ENCODE peak calls at places on chromosomes 3 and 15, in eight cellular contexts. M is nephron progenitor cell, B is RWPE1, S is WTC11, O is bronchial epithelial cell, N is epithelial cell of esophagus, Q is astrocyte, G is PC-3. P is an unnamed sample.

GRCh38 chr3:171976526-171976925 is 62.9 kb upstream of the FNDC3B start:
- DNase-seq in G (peak; percentile 41), S (no peak), O (no peak), Q (peak; percentile 43), B (no peak), N (no peak), M (no peak), P (no peak)

GRCh38 chr3:25532763-25533162 is 104.7 kb downstream of the RARB start:
- DNase-seq in Q (no peak), G (peak; percentile 72), S (peak; percentile 60), M (peak; percentile 12), B (no peak), O (peak; percentile 8), N (peak; percentile 8), P (no peak)

GRCh38 chr15:68203486-68203885 is 1.6 kb downstream of the CALML4 start:
- DNase-seq in M (no peak), S (no peak), Q (no peak), O (no peak), G (no peak), N (no peak), B (no peak), P (no peak)

GRCh38 chr3:10213156-10213792 is 35.0 kb upstream of the TATDN2 start:
- DNase-seq in Q (peak; percentile 46), B (no peak), G (no peak), O (no peak), S (no peak), N (no peak), M (no peak), P (no peak)

GRCh38 chr3:124401841-124402240 is 328.4 kb upstream of the UMPS start:
- DNase-seq in G (no peak), S (no peak), O (no peak), Q (peak; percentile 54), N (no peak), M (no peak), B (no peak), P (no peak)

GRCh38 chr15:80384442-80384841 is 19.7 kb upstream of the ARNT2 start:
- DNase-seq in S (no peak), N (no peak), O (no peak), Q (no peak), B (no peak), G (no peak), M (no peak), P (no peak)

GRCh38 chr3:53180305-53181023 is 19.5 kb downstream of the PRKCD start:
- DNase-seq in G (no peak), S (no peak), O (no peak), Q (no peak), M (no peak), N (no peak), B (no peak), P (no peak)

GRCh38 chr3:76698136-76698535 is 341.8 kb upstream of the ROBO2 start:
- DNase-seq in S (no peak), N (no peak), M (no peak), O (no peak), Q (no peak), G (no peak), B (no peak), P (no peak)

GRCh38 chr3:32644380-32644779 is 40.6 kb upstream of the CNOT10 start:
- DNase-seq in G (no peak), N (no peak), S (no peak), M (no peak), Q (no peak), O (no peak), B (no peak), P (no peak)

GRCh38 chr15:90901799-90902655 is 1.1 kb upstream of the MAN2A2 start:
- DNase-seq in O (peak; percentile 66), G (peak; percentile 83), N (peak; percentile 86), B (peak; percentile 94), S (peak; percentile 78), Q (peak; percentile 62), M (peak; percentile 76), P (peak; percentile 47)

GRCh38 chr3:185639632-185640206 is 53.6 kb downstream of the SENP2 start:
- DNase-seq in O (no peak), S (no peak), M (no peak), N (no peak), Q (no peak), G (no peak), B (no peak), P (no peak)

GRCh38 chr3:59498995-59499394 is 449.2 kb upstream of the CFAP20DC start:
- DNase-seq in N (no peak), Q (no peak), B (no peak), M (no peak), G (no peak), O (no peak), S (no peak), P (no peak)

GRCh38 chr3:59496250-59496649 is 446.4 kb upstream of the CFAP20DC start:
- DNase-seq in B (no peak), Q (no peak), N (no peak), G (no peak), M (no peak), S (no peak), O (no peak), P (no peak)

GRCh38 chr3:59502806-59503205 is 453.0 kb upstream of the CFAP20DC start:
- DNase-seq in S (no peak), G (peak; percentile 78), N (peak; percentile 92), B (peak; percentile 57), M (no peak), Q (peak; percentile 90), O (peak; percentile 93), P (peak; percentile 39)

GRCh38 chr3:59503441-59503840 is 453.6 kb upstream of the CFAP20DC start:
- DNase-seq in M (no peak), Q (no peak), B (no peak), G (no peak), O (no peak), N (no peak), S (no peak), P (no peak)

DNA sequence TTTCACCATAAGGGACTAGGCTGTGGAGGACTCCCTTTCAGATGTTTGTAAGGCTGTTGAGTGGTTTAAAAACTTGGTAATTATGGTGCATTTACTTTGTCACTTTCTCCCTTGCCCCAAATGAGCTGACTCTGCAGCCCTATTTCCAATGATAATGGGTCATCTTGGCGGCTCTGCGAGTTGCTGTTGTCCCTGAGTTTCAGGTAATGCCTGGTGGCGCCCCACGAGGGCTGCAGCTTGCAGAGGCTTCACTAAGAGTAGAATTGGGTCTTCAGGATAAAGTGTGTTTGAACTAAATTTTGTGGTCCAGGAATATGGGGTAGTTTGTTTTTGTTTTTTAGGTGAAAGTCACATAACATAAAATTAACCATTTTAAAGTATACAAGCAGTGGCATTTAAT is 450.1 kb upstream of the CFAP20DC start:
- DNase-seq in G (no peak), N (no peak), S (peak; percentile 20), M (no peak), B (no peak), Q (no peak), O (no peak), P (no peak)
- TF ChIP-seq CTCF in G (no peak), N (no peak), S (no peak), M (no peak), B (no peak), Q (no peak), O (no peak), P (no peak)

GRCh38 chr3:192494176-192494575 is 233.2 kb downstream of the FGF12 start:
- DNase-seq in B (no peak), Q (no peak), S (no peak), G (peak; percentile 27), O (peak; percentile 54), M (no peak), N (peak; percentile 27), P (no peak)

GRCh38 chr3:192489579-192489978 is 237.8 kb downstream of the FGF12 start:
- DNase-seq in M (no peak), G (no peak), S (no peak), N (no peak), Q (no peak), B (no peak), O (no peak), P (no peak)

GRCh38 chr3:192487032-192487431 is 240.3 kb downstream of the FGF12 start:
- DNase-seq in S (no peak), N (no peak), O (no peak), B (no peak), M (no peak), Q (no peak), G (no peak), P (no peak)

DNA sequence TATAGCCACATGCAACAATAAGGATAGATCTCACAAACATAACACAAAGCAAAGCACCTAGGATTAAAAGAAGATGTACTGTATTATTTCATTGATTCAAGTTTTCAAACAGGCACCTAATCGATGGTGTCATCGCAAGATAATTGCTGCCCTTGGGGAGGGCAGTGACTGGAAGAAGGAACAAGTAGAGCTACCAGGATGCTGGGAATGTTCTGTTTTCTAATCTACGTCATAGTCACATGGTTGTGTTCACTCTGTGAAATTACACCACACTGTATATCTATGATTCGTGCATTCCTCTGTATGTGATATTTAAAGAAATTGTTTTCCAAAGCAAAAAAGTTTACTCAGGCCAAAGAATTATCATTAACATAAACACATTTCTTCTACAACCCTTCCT is 236.6 kb downstream of the FGF12 start:
- DNase-seq in M (no peak), N (no peak), G (no peak), S (no peak), Q (no peak), B (no peak), O (peak; percentile 7), P (no peak)
- TF ChIP-seq CTCF in M (no peak), N (no peak), G (no peak), S (no peak), Q (no peak), B (no peak), O (no peak), P (no peak)

DNA sequence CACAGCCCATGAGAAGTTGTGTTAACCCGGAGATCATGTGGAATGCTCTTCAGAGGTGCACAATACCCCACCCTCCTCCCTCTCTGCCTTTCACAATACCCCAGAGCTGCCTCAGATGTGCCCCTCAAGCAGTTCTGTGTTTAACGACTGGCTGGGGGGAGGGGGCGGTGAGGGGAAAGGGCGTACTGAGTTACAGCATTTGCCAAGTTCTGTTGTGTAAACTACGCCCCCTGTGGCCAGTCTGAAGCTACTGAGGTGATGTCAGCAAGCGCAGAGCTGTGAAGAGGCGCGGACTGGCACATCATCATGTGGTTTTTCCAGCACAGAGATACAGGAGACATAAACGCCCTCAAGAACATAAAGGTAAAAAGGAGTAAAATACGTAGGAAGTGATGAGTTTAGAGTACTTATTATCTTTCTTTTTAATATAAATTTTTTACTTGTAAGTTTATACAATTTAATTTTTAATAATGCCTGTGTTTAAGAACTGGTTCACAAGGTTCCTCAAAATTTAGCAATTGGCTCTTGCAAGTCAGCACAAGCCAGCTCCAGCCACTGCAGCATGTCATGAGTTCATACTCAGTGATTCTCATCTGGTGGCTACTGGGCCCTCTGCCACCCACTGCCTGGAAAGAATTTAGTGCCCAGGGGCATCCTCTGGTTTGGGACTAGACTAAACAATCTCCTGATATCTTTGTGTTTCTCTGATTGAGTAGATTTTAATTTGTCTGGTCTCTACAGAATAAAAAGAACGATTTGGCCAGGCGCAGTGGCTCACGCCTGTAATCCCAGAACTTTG is 1.7 kb downstream of the EPB42 start:
- DNase-seq in G (peak; percentile 13), N (peak; percentile 95), S (peak; percentile 80), O (peak; percentile 88), M (peak; percentile 52), Q (no peak), B (peak; percentile 92), P (no peak)
- TF ChIP-seq CTCF in G (peak; percentile 41), N (peak; percentile 69), S (peak; percentile 67), O (peak; percentile 58), M (peak; percentile 39), Q (peak; percentile 16), B (no peak), P (no peak)

DNA sequence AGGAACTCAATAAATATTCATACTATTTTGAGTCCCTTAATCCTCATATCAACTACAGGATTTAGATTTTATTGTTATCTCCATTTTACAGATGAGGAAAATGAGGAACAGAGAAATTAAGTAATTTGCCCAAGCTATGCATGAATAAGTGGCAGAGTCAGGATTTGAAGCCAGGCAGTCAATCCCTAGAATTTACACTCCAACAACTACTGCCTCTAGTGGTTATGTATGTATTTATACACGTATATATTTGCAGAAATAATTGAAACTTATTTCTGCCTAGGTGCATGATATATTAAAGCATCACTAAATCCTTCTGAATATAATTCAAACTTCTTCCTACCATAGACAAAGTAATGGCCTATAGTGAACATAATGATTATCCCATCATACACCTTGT is 137.4 kb downstream of the SERPINI1 start:
- DNase-seq in B (no peak), G (peak; percentile 33), N (no peak), Q (no peak), O (peak; percentile 29), S (no peak), M (no peak), P (no peak)
- TF ChIP-seq CTCF in B (peak; percentile 22), G (peak; percentile 69), N (peak; percentile 41), Q (peak; percentile 25), O (peak; percentile 14), S (no peak), M (no peak), P (no peak)